ENCODE peak calls at places on chromosomes 4 and X, in five cellular contexts. O is neural crest cell; A is central memory CD4-positive, alpha-beta T cell; V is C1 segment of cervical spinal cord; C is AG04450. I is an unnamed sample.

GRCh38 chr4:7166981-7167700 is 25.2 kb upstream of the SORCS2 start:
- DNase-seq in O (no peak), A (no peak), V (no peak), C (no peak), I (no peak)

GRCh38 chrX:94288972-94289371 is 615.0 kb downstream of the FAM133A start:
- DNase-seq in O (no peak), A (no peak), V (no peak), C (no peak), I (peak)

GRCh38 chrX:1564750-1565683 is 26.4 kb upstream of the AKAP17A start:
- DNase-seq in O (no peak), A (no peak), V (no peak), C (no peak), I (no peak)

GRCh38 chr4:170124391-170124790 is 34.6 kb upstream of the AADAT start:
- DNase-seq in O (no peak), A (no peak), V (no peak), C (no peak), I (no peak)

GRCh38 chr4:175253184-175253902 is 335.2 kb downstream of the ADAM29 start:
- DNase-seq in O (no peak), A (no peak), V (no peak), C (no peak), I (no peak)

GRCh38 chr4:40486534-40486933 is 143.1 kb downstream of the RBM47 start:
- DNase-seq in O (no peak), A (no peak), V (no peak), C (no peak), I (no peak)

GRCh38 chr4:98648602-98649001 is 9.8 kb downstream of the TSPAN5 start:
- DNase-seq in O (no peak), A (no peak), V (no peak), C (no peak), I (no peak)

GRCh38 chr4:70838972-70839536 is 636 bp downstream of the GRSF1 start:
- DNase-seq in O (peak), A (peak), V (peak), C (peak), I (no peak)

GRCh38 chr4:87112063-87112462 is 108.4 kb downstream of the KLHL8 start:
- DNase-seq in O (no peak), A (no peak), V (no peak), C (no peak), I (no peak)

GRCh38 chr4:116839826-116840225 is 245.6 kb downstream of the TRAM1L1 start:
- DNase-seq in O (no peak), A (no peak), V (no peak), C (no peak), I (no peak)

GRCh38 chr4:122542411-122543236 is 78.2 kb downstream of the IL21 start:
- DNase-seq in O (no peak), A (no peak), V (no peak), C (peak), I (no peak)

GRCh38 chr4:5662555-5662954 is 45.8 kb downstream of the EVC2 start:
- DNase-seq in O (no peak), A (no peak), V (no peak), C (no peak), I (no peak)

GRCh38 chrX:24426340-24426913 is 38.7 kb upstream of the PDK3 start:
- DNase-seq in O (no peak), A (peak), V (no peak), C (no peak), I (no peak)

GRCh38 chrX:16882188-16882587 is 12.0 kb upstream of the RBBP7 start:
- DNase-seq in O (no peak), A (no peak), V (no peak), C (no peak), I (no peak)

GRCh38 chr4:88674989-88675388 is 22.6 kb downstream of the NAP1L5 start:
- DNase-seq in O (no peak), A (no peak), V (no peak), C (no peak), I (no peak)

GRCh38 chr4:905485-906214 is 26.5 kb downstream of the GAK start:
- DNase-seq in O (no peak), A (no peak), V (no peak), C (no peak), I (no peak)

GRCh38 chr4:81040175-81040659 is 9.7 kb downstream of the BMP3 start:
- DNase-seq in O (no peak), A (peak), V (no peak), C (no peak), I (no peak)

GRCh38 chrX:124232523-124233201 is 99.8 kb upstream of the TEX13D start:
- DNase-seq in O (no peak), A (no peak), V (no peak), C (no peak), I (no peak)

GRCh38 chrX:41445781-41446358 is 1.3 kb upstream of the NYX start:
- DNase-seq in O (no peak), A (no peak), V (no peak), C (no peak), I (no peak)

GRCh38 chr4:66357316-66357715 is 687.0 kb upstream of the EPHA5 start:
- DNase-seq in O (no peak), A (no peak), V (no peak), C (no peak), I (no peak)

GRCh38 chr4:102736636-102737549 is 23.9 kb downstream of the MANBA start:
- DNase-seq in O (no peak), A (no peak), V (no peak), C (no peak), I (no peak)

GRCh38 chrX:10939384-10939783 is 171.7 kb upstream of the HCCS start:
- DNase-seq in O (no peak), A (no peak), V (no peak), C (no peak), I (no peak)

GRCh38 chr4:188297873-188298272 is 158.6 kb downstream of the TRIML1 start:
- DNase-seq in O (no peak), A (no peak), V (no peak), C (no peak), I (no peak)

GRCh38 chr4:89243741-89244252 is 63.8 kb downstream of the GPRIN3 start:
- DNase-seq in O (no peak), A (no peak), V (no peak), C (no peak), I (no peak)

GRCh38 chr4:2302387-2303119 is 40.6 kb upstream of the MXD4 start:
- DNase-seq in O (no peak), A (no peak), V (no peak), C (no peak), I (no peak)

GRCh38 chr4:10171055-10171454 is 54.5 kb upstream of the WDR1 start:
- DNase-seq in O (no peak), A (no peak), V (no peak), C (no peak), I (no peak)

GRCh38 chr4:95547708-95548471 is 883 bp downstream of the UNC5C start:
- DNase-seq in O (peak), A (no peak), V (no peak), C (no peak), I (no peak)

GRCh38 chrX:12469296-12469695 is 321.9 kb upstream of the PRPS2 start:
- DNase-seq in O (no peak), A (no peak), V (no peak), C (no peak), I (no peak)

GRCh38 chr4:4919926-4920325 is 60.5 kb downstream of the MSX1 start:
- DNase-seq in O (no peak), A (no peak), V (no peak), C (no peak), I (no peak)

GRCh38 chrX:133994576-133994975 is 9.2 kb upstream of the GPC3 start:
- DNase-seq in O (no peak), A (no peak), V (no peak), C (no peak), I (no peak)

GRCh38 chr4:22162454-22162853 is 213.9 kb upstream of the KCNIP4 start:
- DNase-seq in O (no peak), A (no peak), V (no peak), C (no peak), I (no peak)

GRCh38 chr4:115054836-115055235 is 58.6 kb downstream of the NDST4 start:
- DNase-seq in O (no peak), A (no peak), V (no peak), C (no peak), I (no peak)

GRCh38 chr4:73754934-73755333 is 14.6 kb downstream of the CXCL8 start:
- DNase-seq in O (no peak), A (no peak), V (no peak), C (no peak), I (no peak)

GRCh38 chr4:4386296-4386735 is 586 bp upstream of the NSG1 start:
- DNase-seq in O (no peak), A (peak), V (no peak), C (no peak), I (no peak)

I was measured in iPS DF 19.7.